ENCODE peak calls at places on chromosomes 13 and 19, in five cellular contexts. One of them, this sample, is unnamed.

GRCh38 chr19:16897572-16898056 is 8.8 kb downstream of the F2RL3 start:
- DNase-seq in right atrium auricular region: peak
- DNase-seq in psoas muscle: peak
- DNase-seq in lower leg skin: peak
- DNase-seq in astrocyte of the spinal cord: no peak
- DNase-seq in this sample: no peak

GRCh38 chr13:49300716-49301589 is 53.2 kb downstream of the CDADC1 start:
- DNase-seq in lower leg skin: no peak
- DNase-seq in astrocyte of the spinal cord: peak
- DNase-seq in psoas muscle: peak
- DNase-seq in right atrium auricular region: no peak
- DNase-seq in this sample: peak

GRCh38 chr19:45391346-45391745 is 13.5 kb downstream of the PPP1R13L start:
- DNase-seq in psoas muscle: no peak
- DNase-seq in lower leg skin: no peak
- DNase-seq in right atrium auricular region: no peak
- DNase-seq in astrocyte of the spinal cord: no peak
- DNase-seq in this sample: no peak

GRCh38 chr19:5255602-5256231 is 84.9 kb downstream of the PTPRS start:
- DNase-seq in astrocyte of the spinal cord: no peak
- DNase-seq in right atrium auricular region: no peak
- DNase-seq in lower leg skin: no peak
- DNase-seq in psoas muscle: no peak
- DNase-seq in this sample: no peak

GRCh38 chr19:912181-913079 is 589 bp downstream of the R3HDM4 start:
- DNase-seq in right atrium auricular region: no peak
- DNase-seq in psoas muscle: no peak
- DNase-seq in lower leg skin: no peak
- DNase-seq in astrocyte of the spinal cord: no peak
- DNase-seq in this sample: no peak

GRCh38 chr13:113766035-113766800 is 7.2 kb downstream of the TMEM255B start:
- DNase-seq in astrocyte of the spinal cord: no peak
- DNase-seq in psoas muscle: peak
- DNase-seq in right atrium auricular region: no peak
- DNase-seq in lower leg skin: peak
- DNase-seq in this sample: no peak

GRCh38 chr13:42814868-42815267 is 33.5 kb downstream of the FAM216B start:
- DNase-seq in astrocyte of the spinal cord: peak
- DNase-seq in lower leg skin: no peak
- DNase-seq in psoas muscle: no peak
- DNase-seq in right atrium auricular region: no peak
- DNase-seq in this sample: peak

GRCh38 chr19:5071579-5071978 is 102.7 kb downstream of the KDM4B start:
- DNase-seq in astrocyte of the spinal cord: no peak
- DNase-seq in right atrium auricular region: no peak
- DNase-seq in psoas muscle: no peak
- DNase-seq in lower leg skin: no peak
- DNase-seq in this sample: no peak

GRCh38 chr13:84609716-84610115 is 727.4 kb upstream of the SLITRK1 start:
- DNase-seq in astrocyte of the spinal cord: peak
- DNase-seq in right atrium auricular region: no peak
- DNase-seq in lower leg skin: no peak
- DNase-seq in psoas muscle: no peak
- DNase-seq in this sample: no peak

GRCh38 chr13:27857271-27857670 is 62.5 kb upstream of the PDX1 start:
- DNase-seq in psoas muscle: no peak
- DNase-seq in astrocyte of the spinal cord: no peak
- DNase-seq in lower leg skin: no peak
- DNase-seq in right atrium auricular region: no peak
- DNase-seq in this sample: no peak

GRCh38 chr19:41997121-41997850 is 3.3 kb upstream of the ATP1A3 start:
- DNase-seq in right atrium auricular region: no peak
- DNase-seq in lower leg skin: no peak
- DNase-seq in astrocyte of the spinal cord: peak
- DNase-seq in psoas muscle: no peak
- DNase-seq in this sample: no peak

GRCh38 chr13:51781246-51782022 is 22.5 kb downstream of the DHRS12 start:
- DNase-seq in astrocyte of the spinal cord: peak
- DNase-seq in right atrium auricular region: no peak
- DNase-seq in psoas muscle: peak
- DNase-seq in lower leg skin: no peak
- DNase-seq in this sample: no peak

GRCh38 chr13:105979131-105979530 is 556.3 kb downstream of the EFNB2 start:
- DNase-seq in astrocyte of the spinal cord: no peak
- DNase-seq in right atrium auricular region: no peak
- DNase-seq in lower leg skin: no peak
- DNase-seq in psoas muscle: no peak
- DNase-seq in this sample: no peak

GRCh38 chr19:28553005-28553404 is 659.9 kb downstream of the UQCRFS1 start:
- DNase-seq in astrocyte of the spinal cord: no peak
- DNase-seq in lower leg skin: no peak
- DNase-seq in psoas muscle: no peak
- DNase-seq in right atrium auricular region: no peak
- DNase-seq in this sample: no peak

GRCh38 chr19:28444371-28444770 is 768.6 kb downstream of the UQCRFS1 start:
- DNase-seq in psoas muscle: no peak
- DNase-seq in right atrium auricular region: no peak
- DNase-seq in lower leg skin: no peak
- DNase-seq in astrocyte of the spinal cord: no peak
- DNase-seq in this sample: no peak

GRCh38 chr19:38422405-38422804 is 3.6 kb downstream of the RASGRP4 start:
- DNase-seq in psoas muscle: no peak
- DNase-seq in right atrium auricular region: no peak
- DNase-seq in lower leg skin: no peak
- DNase-seq in astrocyte of the spinal cord: no peak
- DNase-seq in this sample: no peak
- TF ChIP-seq CTCF in psoas muscle: no peak
- TF ChIP-seq CTCF in right atrium auricular region: no peak
- TF ChIP-seq CTCF in lower leg skin: no peak
- TF ChIP-seq CTCF in astrocyte of the spinal cord: no peak
- TF ChIP-seq CTCF in this sample: no peak

GRCh38 chr13:63901630-63902029 is 2486.0 kb upstream of the PCDH20 start:
- DNase-seq in psoas muscle: no peak
- DNase-seq in lower leg skin: no peak
- DNase-seq in astrocyte of the spinal cord: no peak
- DNase-seq in right atrium auricular region: no peak
- DNase-seq in this sample: no peak
- TF ChIP-seq CTCF in psoas muscle: no peak
- TF ChIP-seq CTCF in lower leg skin: no peak
- TF ChIP-seq CTCF in astrocyte of the spinal cord: no peak
- TF ChIP-seq CTCF in right atrium auricular region: no peak
- TF ChIP-seq CTCF in this sample: no peak

DNA sequence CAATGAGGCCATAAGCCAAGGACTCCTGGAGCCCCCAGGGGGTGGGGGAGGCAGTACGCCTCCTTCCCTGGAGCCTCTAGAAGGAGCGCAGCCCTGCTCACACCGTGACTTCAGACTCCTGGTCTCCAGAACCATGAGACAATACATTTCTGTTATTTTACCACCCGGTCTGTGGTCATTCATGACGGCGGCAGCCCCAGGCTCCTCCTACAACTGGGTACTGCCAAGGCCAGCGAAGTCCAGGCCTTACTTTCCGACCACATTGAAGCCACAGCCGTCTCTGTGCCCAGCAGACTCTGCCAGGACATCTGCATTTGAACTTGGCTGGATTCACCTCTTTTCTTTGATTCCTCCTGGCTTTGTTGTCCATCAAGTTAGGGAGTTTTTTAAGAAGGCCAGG is 10.5 kb downstream of the GNG7 start:
- DNase-seq in astrocyte of the spinal cord: no peak
- DNase-seq in right atrium auricular region: no peak
- DNase-seq in psoas muscle: no peak
- DNase-seq in lower leg skin: no peak
- DNase-seq in this sample: no peak
- TF ChIP-seq CTCF in astrocyte of the spinal cord: no peak
- TF ChIP-seq CTCF in right atrium auricular region: no peak
- TF ChIP-seq CTCF in psoas muscle: no peak
- TF ChIP-seq CTCF in lower leg skin: no peak
- TF ChIP-seq CTCF in this sample: no peak

GRCh38 chr19:34838248-34838647 is 65.2 kb upstream of the ZNF599 start:
- DNase-seq in lower leg skin: no peak
- DNase-seq in psoas muscle: no peak
- DNase-seq in astrocyte of the spinal cord: no peak
- DNase-seq in right atrium auricular region: no peak
- DNase-seq in this sample: no peak
- TF ChIP-seq CTCF in lower leg skin: no peak
- TF ChIP-seq CTCF in psoas muscle: no peak
- TF ChIP-seq CTCF in astrocyte of the spinal cord: peak
- TF ChIP-seq CTCF in right atrium auricular region: no peak
- TF ChIP-seq CTCF in this sample: no peak

This sample was measured in AG09319.